ENCODE peak calls at places on chromosomes 13 and 19, in seven cellular contexts. H is colonic mucosa; M is GM23338; W is pancreas; Z is right atrium auricular region; K is CD4-positive, CD25-positive, alpha-beta regulatory T cell; E is SK-N-SH. S is an unnamed sample.

GRCh38 chr19:38736036-38736412 is 8.2 kb downstream of the CAPN12 start:
- DNase-seq in K (peak), Z (no peak), E (peak), M (peak), W (peak), H (peak), S (no peak)

GRCh38 chr19:39858541-39858940 is 12.4 kb upstream of the FBL start:
- DNase-seq in K (no peak), Z (no peak), W (no peak), M (peak), H (no peak), E (no peak), S (no peak)

GRCh38 chr19:18848860-18849661 is 17.3 kb downstream of the UPF1 start:
- DNase-seq in H (peak), M (no peak), Z (peak), E (peak), W (no peak), K (no peak), S (peak)

GRCh38 chr19:55259540-55260210 is 858 bp upstream of the PPP6R1 start:
- DNase-seq in M (peak), W (peak), E (no peak), Z (no peak), H (no peak), K (no peak), S (no peak)

GRCh38 chr13:44181938-44182337 is 191.7 kb upstream of the SERP2 start:
- DNase-seq in W (no peak), E (no peak), Z (no peak), M (no peak), H (no peak), K (no peak), S (no peak)

GRCh38 chr19:35220315-35220921 is 8.1 kb downstream of the FAM187B start:
- DNase-seq in M (peak), K (no peak), Z (no peak), W (no peak), E (no peak), H (no peak), S (peak)

GRCh38 chr19:33125929-33126388 is 6.0 kb upstream of the WDR88 start:
- DNase-seq in H (peak), W (peak), E (peak), K (peak), Z (peak), M (peak), S (peak)

GRCh38 chr19:54889566-54889965 is 15.5 kb downstream of the FCAR start:
- DNase-seq in Z (no peak), E (no peak), W (no peak), K (no peak), H (no peak), M (no peak), S (no peak)

GRCh38 chr13:41061914-41062837 is 867 bp downstream of the WBP4 start:
- DNase-seq in M (peak), W (no peak), K (no peak), E (no peak), H (no peak), Z (peak), S (peak)

GRCh38 chr19:55284405-55285058 is 735 bp downstream of the BRSK1 start:
- DNase-seq in E (peak), M (peak), Z (no peak), W (no peak), K (no peak), H (no peak), S (no peak)

GRCh38 chr13:36998624-36999041 is 507 bp downstream of the ALG5 start:
- DNase-seq in K (no peak), W (peak), M (peak), H (peak), Z (no peak), E (peak), S (no peak)

GRCh38 chr13:88042489-88042888 is 371.3 kb downstream of the SLITRK5 start:
- DNase-seq in W (no peak), M (no peak), Z (no peak), E (no peak), H (no peak), K (no peak), S (no peak)

GRCh38 chr19:35468637-35469036 is 20.6 kb downstream of the FFAR2 start:
- DNase-seq in M (peak), W (peak), Z (no peak), E (peak), K (peak), H (peak), S (peak)

GRCh38 chr19:41302624-41303351 is 7.2 kb upstream of the CCDC97 start:
- DNase-seq in M (no peak), Z (no peak), E (no peak), W (no peak), K (no peak), H (no peak), S (no peak)

GRCh38 chr13:32737679-32738078 is 151.4 kb downstream of the PDS5B start:
- DNase-seq in Z (no peak), H (no peak), E (no peak), M (no peak), K (no peak), W (no peak), S (no peak)

GRCh38 chr13:24116103-24116502 is 44.4 kb upstream of the SPATA13 start:
- DNase-seq in H (no peak), M (no peak), E (no peak), W (no peak), K (no peak), Z (no peak), S (no peak)

GRCh38 chr13:34589581-34589980 is 352.5 kb upstream of the NBEA start:
- DNase-seq in H (no peak), K (no peak), M (no peak), E (no peak), Z (no peak), W (no peak), S (no peak)

GRCh38 chr13:107185889-107186288 is 618.0 kb upstream of the ARGLU1 start:
- DNase-seq in M (no peak), E (no peak), H (no peak), K (no peak), W (no peak), Z (no peak), S (peak)

GRCh38 chr13:20126460-20127262 is 34.2 kb downstream of the GJA3 start:
- DNase-seq in Z (no peak), W (no peak), E (no peak), K (no peak), M (no peak), H (no peak), S (no peak)

GRCh38 chr19:41928221-41928683 is at the start of gene ERFL:
- DNase-seq in Z (no peak), K (no peak), H (peak), W (no peak), M (peak), E (peak), S (no peak)

GRCh38 chr19:30999726-31000125 is 349.5 kb downstream of the TSHZ3 start:
- DNase-seq in Z (no peak), H (no peak), E (no peak), K (no peak), M (no peak), W (no peak), S (no peak)

GRCh38 chr13:27792393-27793218 is at the start of gene GSX1:
- DNase-seq in W (peak), H (peak), E (no peak), K (no peak), Z (no peak), M (peak), S (peak)

GRCh38 chr19:1826557-1827521 is 14.8 kb upstream of the ATP8B3 start:
- DNase-seq in K (no peak), E (peak), M (peak), H (no peak), Z (no peak), W (peak), S (no peak)
- H3K4me3 ChIP-seq in K (no peak), E (no peak), M (no peak), H (no peak), Z (no peak), W (no peak), S (no peak)

GRCh38 chr13:109781384-109782065 is 4.9 kb downstream of the IRS2 start:
- DNase-seq in H (no peak), M (no peak), K (no peak), W (no peak), Z (no peak), E (peak), S (no peak)
- H3K4me3 ChIP-seq in H (peak), M (peak), K (peak), W (peak), Z (peak), E (peak), S (peak)

DNA sequence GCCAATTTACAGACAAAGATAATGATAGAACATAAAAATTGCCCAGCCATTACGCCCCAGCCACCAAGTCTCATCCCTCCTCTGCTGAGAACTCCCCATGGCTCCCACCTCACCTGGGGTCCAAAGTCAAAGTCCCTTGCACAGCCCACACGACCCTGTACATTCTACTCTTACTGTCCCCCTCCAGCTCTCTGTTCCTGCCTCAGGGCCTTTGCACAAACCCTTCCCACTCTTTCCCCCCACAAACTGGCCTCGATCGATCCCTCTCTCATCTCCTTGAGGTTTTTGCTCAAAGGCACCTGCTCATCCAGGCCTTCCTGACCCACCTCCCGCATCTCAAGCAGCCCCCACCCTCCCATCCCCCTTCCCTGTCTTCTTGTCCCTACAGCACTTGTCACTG is 1.3 kb downstream of the DOCK6 start:
- DNase-seq in K (no peak), H (no peak), W (no peak), M (no peak), Z (no peak), E (no peak), S (no peak)
- H3K4me3 ChIP-seq in K (no peak), H (no peak), W (peak), M (peak), Z (peak), E (no peak), S (peak)

DNA sequence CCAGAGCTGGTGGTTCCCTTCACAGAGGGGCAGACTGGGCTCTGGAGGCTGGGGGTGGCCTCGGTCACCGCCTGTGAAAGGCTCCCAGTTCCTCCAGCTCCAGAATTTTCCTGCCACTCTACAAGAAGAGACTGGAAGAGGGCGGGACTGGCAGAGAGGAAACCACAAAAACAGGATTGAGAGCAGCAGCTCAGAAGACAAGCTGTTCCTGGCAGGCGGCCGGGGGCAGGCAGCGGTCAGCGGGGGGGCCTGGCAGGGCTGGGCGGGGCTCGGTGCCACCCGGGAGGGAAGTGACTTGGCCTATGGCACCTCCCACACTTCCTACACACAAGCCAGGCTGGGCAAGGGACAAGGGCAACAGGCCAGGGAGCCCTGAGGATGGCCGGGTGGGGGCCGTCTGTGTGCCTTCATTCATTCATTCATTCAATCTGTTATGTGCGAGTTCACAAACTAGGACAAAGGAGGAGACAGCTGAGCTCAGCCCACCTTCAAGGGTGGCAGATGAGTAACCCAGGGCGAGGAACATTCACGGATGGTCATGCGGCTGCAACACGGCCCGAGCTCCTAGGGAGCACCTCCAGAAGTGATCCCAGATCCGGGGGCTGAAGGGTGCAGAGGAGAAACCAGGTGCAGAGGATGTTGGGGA is 16.9 kb upstream of the BTBD2 start:
- DNase-seq in W (peak), E (peak), H (peak), K (no peak), M (no peak), Z (peak), S (peak)
- H3K4me3 ChIP-seq in W (peak), E (no peak), H (no peak), K (no peak), M (no peak), Z (peak), S (no peak)

GRCh38 chr19:10977773-10978155 is 16.9 kb downstream of the SMARCA4 start:
- DNase-seq in K (no peak), W (no peak), H (no peak), E (no peak), M (no peak), Z (no peak), S (no peak)

GRCh38 chr19:10976200-10976892 is 15.5 kb downstream of the SMARCA4 start:
- DNase-seq in H (no peak), M (no peak), K (no peak), Z (no peak), W (no peak), E (no peak), S (no peak)

GRCh38 chr19:10971107-10971715 is 10.4 kb downstream of the SMARCA4 start:
- DNase-seq in E (no peak), K (no peak), Z (no peak), H (no peak), M (no peak), W (no peak), S (no peak)

GRCh38 chr19:10979950-10980349 is 19.1 kb downstream of the SMARCA4 start:
- DNase-seq in M (no peak), W (no peak), K (no peak), H (no peak), E (no peak), Z (no peak), S (no peak)

GRCh38 chr19:10975374-10976036 is 14.7 kb downstream of the SMARCA4 start:
- DNase-seq in H (peak), K (no peak), Z (peak), M (no peak), W (no peak), E (no peak), S (peak)
- H3K4me3 ChIP-seq in H (no peak), K (no peak), Z (no peak), M (no peak), W (no peak), E (no peak), S (no peak)